ENCODE peak calls at places on chromosome 13, in eight cellular contexts. One of them, this sample, is unnamed. For H3K4me1, the result is how much of the 10 kb centered on the place peaks cover.

GRCh38 chr13:91722267-91722884 is 324.0 kb downstream of the GPC5 start:
- DNase-seq in ovary: no peak
- DNase-seq in K562: peak
- DNase-seq in adrenal gland: no peak
- DNase-seq in A549: peak
- DNase-seq in Peyer's patch: no peak
- DNase-seq in upper lobe of left lung: no peak
- DNase-seq in suprapubic skin: no peak
- DNase-seq in this sample: no peak

GRCh38 chr13:91805605-91806004 is 407.2 kb downstream of the GPC5 start:
- DNase-seq in adrenal gland: no peak
- DNase-seq in suprapubic skin: no peak
- DNase-seq in ovary: no peak
- DNase-seq in Peyer's patch: no peak
- DNase-seq in upper lobe of left lung: no peak
- DNase-seq in A549: no peak
- DNase-seq in K562: no peak
- DNase-seq in this sample: no peak

GRCh38 chr13:51101636-51102218 is 9.3 kb downstream of the C13orf42 start:
- DNase-seq in K562: no peak
- DNase-seq in upper lobe of left lung: no peak
- DNase-seq in suprapubic skin: no peak
- DNase-seq in adrenal gland: no peak
- DNase-seq in ovary: no peak
- DNase-seq in Peyer's patch: no peak
- DNase-seq in A549: no peak
- DNase-seq in this sample: peak

GRCh38 chr13:111177803-111178389 is 62.8 kb downstream of the ARHGEF7 start:
- DNase-seq in suprapubic skin: no peak
- DNase-seq in adrenal gland: no peak
- DNase-seq in K562: no peak
- DNase-seq in ovary: no peak
- DNase-seq in Peyer's patch: no peak
- DNase-seq in upper lobe of left lung: no peak
- DNase-seq in A549: no peak
- DNase-seq in this sample: no peak

GRCh38 chr13:107367258-107367657 is 799.3 kb upstream of the ARGLU1 start:
- DNase-seq in K562: no peak
- DNase-seq in ovary: no peak
- DNase-seq in upper lobe of left lung: no peak
- DNase-seq in A549: no peak
- DNase-seq in suprapubic skin: no peak
- DNase-seq in adrenal gland: no peak
- DNase-seq in Peyer's patch: no peak
- DNase-seq in this sample: no peak

GRCh38 chr13:77330009-77330471 is 3.1 kb upstream of the MYCBP2 start:
- DNase-seq in upper lobe of left lung: no peak
- DNase-seq in ovary: no peak
- DNase-seq in A549: no peak
- DNase-seq in K562: no peak
- DNase-seq in adrenal gland: no peak
- DNase-seq in suprapubic skin: no peak
- DNase-seq in Peyer's patch: no peak
- DNase-seq in this sample: no peak

GRCh38 chr13:44031555-44031954 is 151.9 kb downstream of the LACC1 start:
- DNase-seq in Peyer's patch: no peak
- DNase-seq in suprapubic skin: no peak
- DNase-seq in upper lobe of left lung: no peak
- DNase-seq in A549: no peak
- DNase-seq in adrenal gland: no peak
- DNase-seq in K562: no peak
- DNase-seq in ovary: no peak
- DNase-seq in this sample: peak

GRCh38 chr13:53137777-53138176 is 109.2 kb downstream of the OLFM4 start:
- DNase-seq in adrenal gland: no peak
- DNase-seq in suprapubic skin: no peak
- DNase-seq in upper lobe of left lung: no peak
- DNase-seq in K562: no peak
- DNase-seq in Peyer's patch: no peak
- DNase-seq in A549: peak
- DNase-seq in ovary: no peak
- DNase-seq in this sample: no peak

GRCh38 chr13:45833663-45834062 is 17.9 kb downstream of the SIAH3 start:
- DNase-seq in upper lobe of left lung: peak
- DNase-seq in K562: no peak
- DNase-seq in Peyer's patch: no peak
- DNase-seq in adrenal gland: peak
- DNase-seq in A549: no peak
- DNase-seq in ovary: no peak
- DNase-seq in suprapubic skin: no peak
- DNase-seq in this sample: no peak

GRCh38 chr13:51935326-51936171 is 73.8 kb downstream of the CCDC70 start:
- DNase-seq in A549: peak
- DNase-seq in upper lobe of left lung: no peak
- DNase-seq in adrenal gland: no peak
- DNase-seq in suprapubic skin: peak
- DNase-seq in Peyer's patch: no peak
- DNase-seq in K562: peak
- DNase-seq in ovary: no peak
- DNase-seq in this sample: peak

GRCh38 chr13:105363747-105364177 is 1171.7 kb downstream of the EFNB2 start:
- DNase-seq in upper lobe of left lung: no peak
- DNase-seq in A549: no peak
- DNase-seq in K562: no peak
- DNase-seq in Peyer's patch: no peak
- DNase-seq in ovary: no peak
- DNase-seq in adrenal gland: no peak
- DNase-seq in suprapubic skin: no peak
- DNase-seq in this sample: no peak

GRCh38 chr13:41645313-41645712 is 188.0 kb downstream of the RGCC start:
- DNase-seq in upper lobe of left lung: peak
- DNase-seq in suprapubic skin: no peak
- DNase-seq in adrenal gland: peak
- DNase-seq in A549: peak
- DNase-seq in ovary: no peak
- DNase-seq in K562: no peak
- DNase-seq in Peyer's patch: no peak
- DNase-seq in this sample: no peak

GRCh38 chr13:100269837-100270236 is 180.9 kb downstream of the PCCA start:
- DNase-seq in upper lobe of left lung: peak
- DNase-seq in K562: no peak
- DNase-seq in adrenal gland: peak
- DNase-seq in ovary: peak
- DNase-seq in suprapubic skin: no peak
- DNase-seq in A549: no peak
- DNase-seq in Peyer's patch: no peak
- DNase-seq in this sample: no peak

GRCh38 chr13:73851104-73851503 is 283.1 kb downstream of the KLF12 start:
- DNase-seq in suprapubic skin: no peak
- DNase-seq in ovary: no peak
- DNase-seq in K562: no peak
- DNase-seq in upper lobe of left lung: no peak
- DNase-seq in adrenal gland: no peak
- DNase-seq in Peyer's patch: no peak
- DNase-seq in A549: no peak
- DNase-seq in this sample: no peak

GRCh38 chr13:111204438-111205177 is 89.5 kb downstream of the ARHGEF7 start:
- DNase-seq in Peyer's patch: no peak
- DNase-seq in K562: peak
- DNase-seq in upper lobe of left lung: peak
- DNase-seq in ovary: peak
- DNase-seq in A549: no peak
- DNase-seq in adrenal gland: peak
- DNase-seq in suprapubic skin: no peak
- DNase-seq in this sample: peak

GRCh38 chr13:97212540-97213146 is 9.5 kb upstream of the MBNL2 start:
- DNase-seq in A549: peak
- DNase-seq in suprapubic skin: no peak
- DNase-seq in adrenal gland: no peak
- DNase-seq in ovary: no peak
- DNase-seq in Peyer's patch: no peak
- DNase-seq in upper lobe of left lung: no peak
- DNase-seq in K562: peak
- DNase-seq in this sample: peak

GRCh38 chr13:81927347-81927746 is 1586.4 kb upstream of the SPRY2 start:
- DNase-seq in ovary: no peak
- DNase-seq in upper lobe of left lung: no peak
- DNase-seq in A549: peak
- DNase-seq in adrenal gland: no peak
- DNase-seq in K562: no peak
- DNase-seq in suprapubic skin: no peak
- DNase-seq in Peyer's patch: no peak
- DNase-seq in this sample: peak

DNA sequence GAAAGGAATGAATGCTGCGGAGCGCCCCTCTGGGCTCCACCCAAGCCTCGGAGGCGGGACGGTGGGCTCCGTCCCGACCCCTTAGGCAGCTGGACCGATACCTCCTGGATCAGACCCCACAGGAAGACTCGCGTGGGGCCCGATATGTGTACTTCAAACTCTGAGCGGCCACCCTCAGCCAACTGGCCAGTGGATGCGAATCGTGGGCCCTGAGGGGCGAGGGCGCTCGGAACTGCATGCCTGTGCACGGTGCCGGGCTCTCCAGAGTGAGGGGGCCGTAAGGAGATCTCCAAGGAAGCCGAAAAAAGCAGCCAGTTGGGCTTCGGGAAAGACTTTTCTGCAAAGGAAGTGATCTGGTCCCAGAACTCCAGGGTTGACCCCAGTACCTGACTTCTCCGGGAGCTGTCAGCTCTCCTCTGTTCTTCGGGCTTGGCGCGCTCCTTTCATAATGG is 8.6 kb downstream of the PDX1 start:
- DNase-seq in adrenal gland: no peak
- DNase-seq in upper lobe of left lung: no peak
- DNase-seq in K562: no peak
- DNase-seq in Peyer's patch: no peak
- DNase-seq in A549: no peak
- DNase-seq in suprapubic skin: no peak
- DNase-seq in ovary: no peak
- DNase-seq in this sample: no peak
- H3K4me1 ChIP-seq in adrenal gland: under half
- H3K4me1 ChIP-seq in upper lobe of left lung: under half
- H3K4me1 ChIP-seq in K562: under half
- H3K4me1 ChIP-seq in Peyer's patch: under half
- H3K4me1 ChIP-seq in A549: under half
- H3K4me1 ChIP-seq in suprapubic skin: under half
- H3K4me1 ChIP-seq in ovary: under half
- H3K4me1 ChIP-seq in this sample: under half

GRCh38 chr13:30107126-30107525 is 200.2 kb downstream of the KATNAL1 start:
- DNase-seq in suprapubic skin: peak
- DNase-seq in K562: no peak
- DNase-seq in upper lobe of left lung: no peak
- DNase-seq in Peyer's patch: no peak
- DNase-seq in adrenal gland: no peak
- DNase-seq in A549: no peak
- DNase-seq in ovary: no peak
- DNase-seq in this sample: no peak

GRCh38 chr13:30107536-30108136 is 199.7 kb downstream of the KATNAL1 start:
- DNase-seq in ovary: no peak
- DNase-seq in adrenal gland: peak
- DNase-seq in upper lobe of left lung: peak
- DNase-seq in K562: no peak
- DNase-seq in suprapubic skin: peak
- DNase-seq in Peyer's patch: no peak
- DNase-seq in A549: peak
- DNase-seq in this sample: no peak

GRCh38 chr13:30105381-30105780 is 202.0 kb downstream of the KATNAL1 start:
- DNase-seq in upper lobe of left lung: peak
- DNase-seq in Peyer's patch: no peak
- DNase-seq in suprapubic skin: no peak
- DNase-seq in ovary: no peak
- DNase-seq in A549: no peak
- DNase-seq in K562: no peak
- DNase-seq in adrenal gland: no peak
- DNase-seq in this sample: peak

GRCh38 chr13:30108216-30108912 is 199.0 kb downstream of the KATNAL1 start:
- DNase-seq in A549: no peak
- DNase-seq in ovary: no peak
- DNase-seq in suprapubic skin: peak
- DNase-seq in Peyer's patch: no peak
- DNase-seq in adrenal gland: no peak
- DNase-seq in K562: no peak
- DNase-seq in upper lobe of left lung: no peak
- DNase-seq in this sample: no peak

GRCh38 chr13:30103161-30103858 is 204.0 kb downstream of the KATNAL1 start:
- DNase-seq in upper lobe of left lung: no peak
- DNase-seq in adrenal gland: no peak
- DNase-seq in A549: no peak
- DNase-seq in suprapubic skin: no peak
- DNase-seq in Peyer's patch: no peak
- DNase-seq in ovary: no peak
- DNase-seq in K562: no peak
- DNase-seq in this sample: peak
- H3K27ac ChIP-seq in upper lobe of left lung: no peak
- H3K27ac ChIP-seq in adrenal gland: no peak
- H3K27ac ChIP-seq in A549: no peak
- H3K27ac ChIP-seq in suprapubic skin: no peak
- H3K27ac ChIP-seq in Peyer's patch: no peak
- H3K27ac ChIP-seq in ovary: no peak
- H3K27ac ChIP-seq in K562: no peak
- H3K27ac ChIP-seq in this sample: no peak

DNA sequence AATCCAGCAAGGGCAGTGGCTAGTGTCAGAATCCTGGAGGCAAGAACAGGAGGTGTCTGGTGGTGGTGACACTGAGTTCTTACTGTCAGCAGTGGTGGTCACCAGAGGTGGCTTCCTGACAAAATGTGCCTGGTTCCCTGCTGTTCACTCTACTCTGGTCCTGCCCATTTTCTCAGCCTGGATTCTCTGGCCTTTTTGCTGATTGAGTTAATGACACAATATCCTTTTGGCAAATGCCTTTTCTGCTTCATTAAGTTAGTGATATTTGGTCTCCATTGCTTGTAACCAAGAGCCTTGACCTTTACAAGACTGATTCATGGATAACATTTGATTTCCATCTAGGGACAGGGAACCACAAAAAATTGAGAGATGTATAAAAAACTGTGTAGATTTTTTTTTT is 51.1 kb downstream of the RFC3 start:
- DNase-seq in Peyer's patch: no peak
- DNase-seq in suprapubic skin: no peak
- DNase-seq in ovary: no peak
- DNase-seq in K562: no peak
- DNase-seq in upper lobe of left lung: no peak
- DNase-seq in adrenal gland: no peak
- DNase-seq in A549: no peak
- DNase-seq in this sample: no peak
- H3K4me1 ChIP-seq in Peyer's patch: under half
- H3K4me1 ChIP-seq in suprapubic skin: under half
- H3K4me1 ChIP-seq in ovary: under half
- H3K4me1 ChIP-seq in K562: under half
- H3K4me1 ChIP-seq in upper lobe of left lung: under half
- H3K4me1 ChIP-seq in adrenal gland: under half
- H3K4me1 ChIP-seq in A549: under half
- H3K4me1 ChIP-seq in this sample: under half

DNA sequence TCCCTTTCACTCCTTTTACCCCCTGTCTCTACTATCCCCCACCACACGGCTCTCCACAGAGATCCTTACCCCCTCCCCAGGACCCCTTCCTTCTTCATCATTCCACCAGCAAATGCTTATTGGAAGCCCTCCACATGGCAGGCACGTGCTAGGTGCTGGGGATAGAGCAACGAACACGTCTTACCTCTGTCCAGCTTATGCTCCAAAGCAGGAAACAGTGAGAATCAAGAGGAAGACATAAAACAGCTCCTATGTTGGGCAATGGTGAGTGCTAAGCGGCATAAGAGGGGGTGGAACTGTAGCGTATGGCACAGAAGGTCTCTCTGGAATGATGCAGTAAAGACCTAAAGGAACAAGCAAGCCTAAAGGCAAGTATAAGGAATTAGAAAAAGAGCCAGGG is 289.6 kb downstream of the FOXO1 start:
- DNase-seq in A549: no peak
- DNase-seq in ovary: no peak
- DNase-seq in Peyer's patch: no peak
- DNase-seq in K562: no peak
- DNase-seq in adrenal gland: no peak
- DNase-seq in suprapubic skin: no peak
- DNase-seq in upper lobe of left lung: no peak
- DNase-seq in this sample: no peak
- H3K27ac ChIP-seq in A549: no peak
- H3K27ac ChIP-seq in ovary: no peak
- H3K27ac ChIP-seq in Peyer's patch: no peak
- H3K27ac ChIP-seq in K562: no peak
- H3K27ac ChIP-seq in adrenal gland: no peak
- H3K27ac ChIP-seq in suprapubic skin: no peak
- H3K27ac ChIP-seq in upper lobe of left lung: no peak
- H3K27ac ChIP-seq in this sample: no peak

This sample was measured in endodermal cell.